ENCODE peak calls at places on chromosome 6, in six cellular contexts. One of them, this sample, is unnamed.

GRCh38 chr6:112464901-112465661 is 118.0 kb downstream of the RFPL4B start:
- DNase-seq in left ventricle myocardium inferior: no peak
- DNase-seq in iPS DF 6.9: no peak
- DNase-seq in mesendoderm: no peak
- DNase-seq in heart right ventricle: no peak
- DNase-seq in SJSA1: no peak
- DNase-seq in this sample: no peak

GRCh38 chr6:105326838-105327745 is 75.8 kb downstream of the PREP start:
- DNase-seq in mesendoderm: peak; percentile 16
- DNase-seq in heart right ventricle: no peak
- DNase-seq in SJSA1: peak; percentile 31
- DNase-seq in iPS DF 6.9: no peak
- DNase-seq in left ventricle myocardium inferior: no peak
- DNase-seq in this sample: peak; percentile 25

GRCh38 chr6:152941746-152942145 is 41.1 kb downstream of the FBXO5 start:
- DNase-seq in left ventricle myocardium inferior: no peak
- DNase-seq in heart right ventricle: no peak
- DNase-seq in iPS DF 6.9: no peak
- DNase-seq in SJSA1: no peak
- DNase-seq in mesendoderm: no peak
- DNase-seq in this sample: no peak

GRCh38 chr6:168093634-168094033 is 14.6 kb upstream of the FRMD1 start:
- DNase-seq in iPS DF 6.9: no peak
- DNase-seq in mesendoderm: no peak
- DNase-seq in SJSA1: no peak
- DNase-seq in heart right ventricle: no peak
- DNase-seq in left ventricle myocardium inferior: peak; percentile 8
- DNase-seq in this sample: no peak

GRCh38 chr6:33428219-33428890 is 8.5 kb downstream of the SYNGAP1 start:
- DNase-seq in SJSA1: no peak
- DNase-seq in heart right ventricle: no peak
- DNase-seq in mesendoderm: peak; percentile 83
- DNase-seq in iPS DF 6.9: no peak
- DNase-seq in left ventricle myocardium inferior: no peak
- DNase-seq in this sample: peak; percentile 72

GRCh38 chr6:131372535-131372934 is 200.5 kb upstream of the ARG1 start:
- DNase-seq in heart right ventricle: no peak
- DNase-seq in mesendoderm: no peak
- DNase-seq in SJSA1: no peak
- DNase-seq in iPS DF 6.9: no peak
- DNase-seq in left ventricle myocardium inferior: no peak
- DNase-seq in this sample: no peak

GRCh38 chr6:121482004-121482693 is 46.7 kb downstream of the GJA1 start:
- DNase-seq in SJSA1: peak; percentile 79
- DNase-seq in mesendoderm: peak; percentile 68
- DNase-seq in heart right ventricle: no peak
- DNase-seq in iPS DF 6.9: no peak
- DNase-seq in left ventricle myocardium inferior: no peak
- DNase-seq in this sample: no peak

GRCh38 chr6:33812669-33813068 is 8.9 kb upstream of the MLN start:
- DNase-seq in mesendoderm: peak; percentile 90
- DNase-seq in heart right ventricle: peak; percentile 52
- DNase-seq in left ventricle myocardium inferior: peak; percentile 33
- DNase-seq in iPS DF 6.9: peak; percentile 74
- DNase-seq in SJSA1: peak; percentile 31
- DNase-seq in this sample: peak; percentile 47

GRCh38 chr6:162849269-162849668 is 121.5 kb downstream of the PACRG start:
- DNase-seq in left ventricle myocardium inferior: no peak
- DNase-seq in mesendoderm: peak; percentile 57
- DNase-seq in heart right ventricle: no peak
- DNase-seq in iPS DF 6.9: no peak
- DNase-seq in SJSA1: no peak
- DNase-seq in this sample: no peak

GRCh38 chr6:132053523-132053922 is 102.4 kb upstream of the CCN2 start:
- DNase-seq in iPS DF 6.9: no peak
- DNase-seq in heart right ventricle: no peak
- DNase-seq in mesendoderm: no peak
- DNase-seq in left ventricle myocardium inferior: no peak
- DNase-seq in SJSA1: peak; percentile 38
- DNase-seq in this sample: no peak

GRCh38 chr6:76984572-76984971 is 478.7 kb downstream of the HTR1B start:
- DNase-seq in iPS DF 6.9: no peak
- DNase-seq in SJSA1: no peak
- DNase-seq in heart right ventricle: no peak
- DNase-seq in left ventricle myocardium inferior: no peak
- DNase-seq in mesendoderm: no peak
- DNase-seq in this sample: no peak

GRCh38 chr6:113982055-113982550 is 11.2 kb upstream of the HDAC2 start:
- DNase-seq in left ventricle myocardium inferior: no peak
- DNase-seq in mesendoderm: no peak
- DNase-seq in heart right ventricle: no peak
- DNase-seq in iPS DF 6.9: no peak
- DNase-seq in SJSA1: no peak
- DNase-seq in this sample: no peak

GRCh38 chr6:134117409-134117808 is 65.0 kb upstream of the SLC2A12 start:
- DNase-seq in left ventricle myocardium inferior: no peak
- DNase-seq in mesendoderm: no peak
- DNase-seq in iPS DF 6.9: no peak
- DNase-seq in heart right ventricle: no peak
- DNase-seq in SJSA1: no peak
- DNase-seq in this sample: no peak

GRCh38 chr6:112366695-112367546 is 19.8 kb downstream of the RFPL4B start:
- DNase-seq in left ventricle myocardium inferior: no peak
- DNase-seq in heart right ventricle: no peak
- DNase-seq in mesendoderm: no peak
- DNase-seq in SJSA1: no peak
- DNase-seq in iPS DF 6.9: no peak
- DNase-seq in this sample: no peak

GRCh38 chr6:95690328-95690727 is 113.0 kb downstream of the MANEA start:
- DNase-seq in heart right ventricle: no peak
- DNase-seq in iPS DF 6.9: no peak
- DNase-seq in mesendoderm: no peak
- DNase-seq in SJSA1: no peak
- DNase-seq in left ventricle myocardium inferior: no peak
- DNase-seq in this sample: no peak

GRCh38 chr6:27334141-27334540 is 22.1 kb upstream of the POM121L2 start:
- DNase-seq in left ventricle myocardium inferior: no peak
- DNase-seq in SJSA1: no peak
- DNase-seq in heart right ventricle: no peak
- DNase-seq in iPS DF 6.9: no peak
- DNase-seq in mesendoderm: no peak
- DNase-seq in this sample: no peak

GRCh38 chr6:126033696-126034095 is 47.4 kb downstream of the TRMT11 start:
- DNase-seq in iPS DF 6.9: no peak
- DNase-seq in mesendoderm: peak; percentile 90
- DNase-seq in heart right ventricle: no peak
- DNase-seq in SJSA1: peak; percentile 54
- DNase-seq in left ventricle myocardium inferior: no peak
- DNase-seq in this sample: peak; percentile 25

GRCh38 chr6:99416892-99417767 is 8.0 kb downstream of the PNISR start:
- DNase-seq in SJSA1: no peak
- DNase-seq in heart right ventricle: no peak
- DNase-seq in left ventricle myocardium inferior: no peak
- DNase-seq in iPS DF 6.9: no peak
- DNase-seq in mesendoderm: no peak
- DNase-seq in this sample: no peak

GRCh38 chr6:134034951-134035822 is 17.2 kb downstream of the SLC2A12 start:
- DNase-seq in iPS DF 6.9: no peak
- DNase-seq in left ventricle myocardium inferior: no peak
- DNase-seq in heart right ventricle: no peak
- DNase-seq in mesendoderm: no peak
- DNase-seq in SJSA1: peak; percentile 33
- DNase-seq in this sample: no peak

GRCh38 chr6:41560440-41561192 is 14.4 kb downstream of the FOXP4 start:
- DNase-seq in heart right ventricle: peak; percentile 75
- DNase-seq in mesendoderm: peak; percentile 89
- DNase-seq in SJSA1: no peak
- DNase-seq in iPS DF 6.9: no peak
- DNase-seq in left ventricle myocardium inferior: peak; percentile 73
- DNase-seq in this sample: peak; percentile 85

GRCh38 chr6:92124126-92124525 is 1295.2 kb downstream of the EPHA7 start:
- DNase-seq in iPS DF 6.9: no peak
- DNase-seq in SJSA1: no peak
- DNase-seq in left ventricle myocardium inferior: no peak
- DNase-seq in heart right ventricle: no peak
- DNase-seq in mesendoderm: no peak
- DNase-seq in this sample: no peak

GRCh38 chr6:108492131-108492766 is 68.5 kb upstream of the FOXO3 start:
- DNase-seq in left ventricle myocardium inferior: no peak
- DNase-seq in heart right ventricle: no peak
- DNase-seq in iPS DF 6.9: no peak
- DNase-seq in SJSA1: peak; percentile 24
- DNase-seq in mesendoderm: peak; percentile 28
- DNase-seq in this sample: peak; percentile 17

GRCh38 chr6:144263786-144264185 is 21.3 kb upstream of the UTRN start:
- DNase-seq in SJSA1: no peak
- DNase-seq in mesendoderm: no peak
- DNase-seq in heart right ventricle: no peak
- DNase-seq in left ventricle myocardium inferior: no peak
- DNase-seq in iPS DF 6.9: no peak
- DNase-seq in this sample: no peak
- H3K27ac ChIP-seq in SJSA1: peak overlapping the region; percentile 99
- H3K27ac ChIP-seq in mesendoderm: peak overlapping the region; percentile 55
- H3K27ac ChIP-seq in heart right ventricle: peak overlapping the region; percentile 91
- H3K27ac ChIP-seq in left ventricle myocardium inferior: peak overlapping the region; percentile 89
- H3K27ac ChIP-seq in iPS DF 6.9: no peak overlapping the region
- H3K27ac ChIP-seq in this sample: no peak overlapping the region

GRCh38 chr6:70241031-70241430 is 61.9 kb downstream of the COL9A1 start:
- DNase-seq in heart right ventricle: no peak
- DNase-seq in left ventricle myocardium inferior: no peak
- DNase-seq in iPS DF 6.9: no peak
- DNase-seq in SJSA1: no peak
- DNase-seq in mesendoderm: no peak
- DNase-seq in this sample: no peak
- H3K4me1 ChIP-seq in heart right ventricle: no peaks in the 10 kb centered on the region
- H3K4me1 ChIP-seq in left ventricle myocardium inferior: no peaks in the 10 kb centered on the region
- H3K4me1 ChIP-seq in iPS DF 6.9: peaks cover 2% of the 10 kb centered on the region
- H3K4me1 ChIP-seq in SJSA1: no peaks in the 10 kb centered on the region
- H3K4me1 ChIP-seq in mesendoderm: no peaks in the 10 kb centered on the region
- H3K4me1 ChIP-seq in this sample: no peaks in the 10 kb centered on the region

GRCh38 chr6:72739368-72739779 is 117.5 kb downstream of the KCNQ5 start:
- DNase-seq in iPS DF 6.9: no peak
- DNase-seq in heart right ventricle: no peak
- DNase-seq in left ventricle myocardium inferior: no peak
- DNase-seq in mesendoderm: no peak
- DNase-seq in SJSA1: no peak
- DNase-seq in this sample: no peak
- H3K27ac ChIP-seq in iPS DF 6.9: no peak overlapping the region
- H3K27ac ChIP-seq in heart right ventricle: no peak overlapping the region
- H3K27ac ChIP-seq in left ventricle myocardium inferior: no peak overlapping the region
- H3K27ac ChIP-seq in mesendoderm: no peak overlapping the region
- H3K27ac ChIP-seq in SJSA1: no peak overlapping the region
- H3K27ac ChIP-seq in this sample: no peak overlapping the region

GRCh38 chr6:1679691-1680068 is 70.0 kb downstream of the FOXC1 start:
- DNase-seq in heart right ventricle: no peak
- DNase-seq in SJSA1: peak; percentile 58
- DNase-seq in iPS DF 6.9: no peak
- DNase-seq in mesendoderm: no peak
- DNase-seq in left ventricle myocardium inferior: no peak
- DNase-seq in this sample: no peak
- H3K4me1 ChIP-seq in heart right ventricle: peaks cover 28% of the 10 kb centered on the region
- H3K4me1 ChIP-seq in SJSA1: peaks cover 17% of the 10 kb centered on the region
- H3K4me1 ChIP-seq in iPS DF 6.9: no peaks in the 10 kb centered on the region
- H3K4me1 ChIP-seq in mesendoderm: no peaks in the 10 kb centered on the region
- H3K4me1 ChIP-seq in left ventricle myocardium inferior: peaks cover 26% of the 10 kb centered on the region
- H3K4me1 ChIP-seq in this sample: no peaks in the 10 kb centered on the region

GRCh38 chr6:52843600-52843999 is 3.0 kb upstream of the GSTA5 start:
- DNase-seq in iPS DF 6.9: no peak
- DNase-seq in left ventricle myocardium inferior: no peak
- DNase-seq in mesendoderm: no peak
- DNase-seq in heart right ventricle: no peak
- DNase-seq in SJSA1: no peak
- DNase-seq in this sample: no peak
- H3K27ac ChIP-seq in iPS DF 6.9: no peak overlapping the region
- H3K27ac ChIP-seq in left ventricle myocardium inferior: no peak overlapping the region
- H3K27ac ChIP-seq in mesendoderm: no peak overlapping the region
- H3K27ac ChIP-seq in heart right ventricle: no peak overlapping the region
- H3K27ac ChIP-seq in SJSA1: no peak overlapping the region
- H3K27ac ChIP-seq in this sample: no peak overlapping the region

GRCh38 chr6:159978291-159979135 is 9.6 kb downstream of the IGF2R start:
- DNase-seq in iPS DF 6.9: no peak
- DNase-seq in mesendoderm: peak; percentile 41
- DNase-seq in heart right ventricle: no peak
- DNase-seq in SJSA1: no peak
- DNase-seq in left ventricle myocardium inferior: no peak
- DNase-seq in this sample: no peak

GRCh38 chr6:159977242-159978214 is 8.6 kb downstream of the IGF2R start:
- DNase-seq in mesendoderm: no peak
- DNase-seq in iPS DF 6.9: no peak
- DNase-seq in heart right ventricle: peak; percentile 67
- DNase-seq in left ventricle myocardium inferior: peak; percentile 76
- DNase-seq in SJSA1: no peak
- DNase-seq in this sample: peak; percentile 83

GRCh38 chr6:159979136-159979874 is 10.4 kb downstream of the IGF2R start:
- DNase-seq in SJSA1: peak; percentile 71
- DNase-seq in iPS DF 6.9: no peak
- DNase-seq in heart right ventricle: peak; percentile 24
- DNase-seq in mesendoderm: peak; percentile 83
- DNase-seq in left ventricle myocardium inferior: no peak
- DNase-seq in this sample: peak; percentile 78

GRCh38 chr6:159974932-159975331 is 6.0 kb downstream of the IGF2R start:
- DNase-seq in heart right ventricle: no peak
- DNase-seq in mesendoderm: no peak
- DNase-seq in SJSA1: no peak
- DNase-seq in left ventricle myocardium inferior: no peak
- DNase-seq in iPS DF 6.9: no peak
- DNase-seq in this sample: no peak

GRCh38 chr6:159976844-159977241 is 8.0 kb downstream of the IGF2R start:
- DNase-seq in left ventricle myocardium inferior: no peak
- DNase-seq in SJSA1: no peak
- DNase-seq in iPS DF 6.9: no peak
- DNase-seq in mesendoderm: no peak
- DNase-seq in heart right ventricle: no peak
- DNase-seq in this sample: no peak
- H3K4me1 ChIP-seq in left ventricle myocardium inferior: peaks cover 99% of the 10 kb centered on the region
- H3K4me1 ChIP-seq in SJSA1: peaks cover 40% of the 10 kb centered on the region
- H3K4me1 ChIP-seq in iPS DF 6.9: peaks cover 20% of the 10 kb centered on the region
- H3K4me1 ChIP-seq in mesendoderm: peaks cover 13% of the 10 kb centered on the region
- H3K4me1 ChIP-seq in heart right ventricle: peaks cover 96% of the 10 kb centered on the region
- H3K4me1 ChIP-seq in this sample: peaks cover 76% of the 10 kb centered on the region

This sample was measured in adrenal gland.